ENCODE peak calls at places on chromosomes 7 and 10, in five cellular contexts. One of them, this sample, is unnamed. For H3K9me3, the result is how much of the 10 kb centered on the place peaks cover.

GRCh38 chr10:22598488-22598887 is 115.9 kb downstream of the PIP4K2A start:
- DNase-seq in body of pancreas: no peak
- DNase-seq in astrocyte: peak
- DNase-seq in effector memory CD4-positive, alpha-beta T cell: no peak
- DNase-seq in ovary: no peak
- DNase-seq in this sample: peak

GRCh38 chr7:66076459-66077329 is 1.1 kb downstream of the ASL start:
- DNase-seq in body of pancreas: peak
- DNase-seq in astrocyte: no peak
- DNase-seq in effector memory CD4-positive, alpha-beta T cell: no peak
- DNase-seq in ovary: no peak
- DNase-seq in this sample: no peak

GRCh38 chr7:142348100-142348499 is 90.2 kb upstream of the PRSS58 start:
- DNase-seq in body of pancreas: no peak
- DNase-seq in astrocyte: no peak
- DNase-seq in effector memory CD4-positive, alpha-beta T cell: no peak
- DNase-seq in ovary: no peak
- DNase-seq in this sample: no peak

GRCh38 chr7:27110977-27111752 is 8.7 kb upstream of the HOXA2 start:
- DNase-seq in body of pancreas: no peak
- DNase-seq in astrocyte: peak
- DNase-seq in effector memory CD4-positive, alpha-beta T cell: no peak
- DNase-seq in ovary: peak
- DNase-seq in this sample: no peak

GRCh38 chr7:131108212-131108980 is 219.3 kb upstream of the MKLN1 start:
- DNase-seq in body of pancreas: no peak
- DNase-seq in astrocyte: no peak
- DNase-seq in effector memory CD4-positive, alpha-beta T cell: peak
- DNase-seq in ovary: no peak
- DNase-seq in this sample: no peak

GRCh38 chr10:91653214-91653875 is 20.5 kb upstream of the PPP1R3C start:
- DNase-seq in body of pancreas: no peak
- DNase-seq in astrocyte: peak
- DNase-seq in effector memory CD4-positive, alpha-beta T cell: no peak
- DNase-seq in ovary: no peak
- DNase-seq in this sample: no peak

GRCh38 chr10:124339951-124340760 is 78.6 kb downstream of the OAT start:
- DNase-seq in body of pancreas: no peak
- DNase-seq in astrocyte: peak
- DNase-seq in effector memory CD4-positive, alpha-beta T cell: no peak
- DNase-seq in ovary: peak
- DNase-seq in this sample: peak

GRCh38 chr7:6243168-6243567 is 29.3 kb downstream of the CYTH3 start:
- DNase-seq in body of pancreas: no peak
- DNase-seq in astrocyte: no peak
- DNase-seq in effector memory CD4-positive, alpha-beta T cell: no peak
- DNase-seq in ovary: no peak
- DNase-seq in this sample: no peak

GRCh38 chr10:88523739-88524400 is 59.2 kb downstream of the RNLS start:
- DNase-seq in body of pancreas: no peak
- DNase-seq in astrocyte: no peak
- DNase-seq in effector memory CD4-positive, alpha-beta T cell: no peak
- DNase-seq in ovary: no peak
- DNase-seq in this sample: no peak

GRCh38 chr7:479948-480499 is 39.6 kb downstream of the PDGFA start:
- DNase-seq in body of pancreas: peak
- DNase-seq in astrocyte: no peak
- DNase-seq in effector memory CD4-positive, alpha-beta T cell: no peak
- DNase-seq in ovary: no peak
- DNase-seq in this sample: no peak

GRCh38 chr10:75191821-75192568 is 18.6 kb upstream of the VDAC2 start:
- DNase-seq in body of pancreas: peak
- DNase-seq in astrocyte: peak
- DNase-seq in effector memory CD4-positive, alpha-beta T cell: no peak
- DNase-seq in ovary: peak
- DNase-seq in this sample: peak

GRCh38 chr7:38068461-38068860 is 109.6 kb upstream of the STARD3NL start:
- DNase-seq in body of pancreas: no peak
- DNase-seq in astrocyte: no peak
- DNase-seq in effector memory CD4-positive, alpha-beta T cell: no peak
- DNase-seq in ovary: no peak
- DNase-seq in this sample: no peak

GRCh38 chr10:25076501-25077197 is 60.2 kb downstream of the THNSL1 start:
- DNase-seq in body of pancreas: no peak
- DNase-seq in astrocyte: peak
- DNase-seq in effector memory CD4-positive, alpha-beta T cell: no peak
- DNase-seq in ovary: no peak
- DNase-seq in this sample: no peak

GRCh38 chr7:74236284-74236683 is 17.9 kb downstream of the RFC2 start:
- DNase-seq in body of pancreas: no peak
- DNase-seq in astrocyte: no peak
- DNase-seq in effector memory CD4-positive, alpha-beta T cell: no peak
- DNase-seq in ovary: no peak
- DNase-seq in this sample: no peak

GRCh38 chr10:68184546-68184945 is 47.4 kb downstream of the ATOH7 start:
- DNase-seq in body of pancreas: no peak
- DNase-seq in astrocyte: no peak
- DNase-seq in effector memory CD4-positive, alpha-beta T cell: no peak
- DNase-seq in ovary: no peak
- DNase-seq in this sample: peak

GRCh38 chr10:99536400-99537254 is 3.9 kb downstream of the NKX2-3 start:
- DNase-seq in body of pancreas: peak
- DNase-seq in astrocyte: no peak
- DNase-seq in effector memory CD4-positive, alpha-beta T cell: no peak
- DNase-seq in ovary: no peak
- DNase-seq in this sample: no peak

GRCh38 chr10:100482181-100482833 is 19.5 kb downstream of the WNT8B start:
- DNase-seq in body of pancreas: peak
- DNase-seq in astrocyte: peak
- DNase-seq in effector memory CD4-positive, alpha-beta T cell: peak
- DNase-seq in ovary: peak
- DNase-seq in this sample: peak

GRCh38 chr7:141586878-141587277 is 35.7 kb downstream of the AGK start:
- DNase-seq in body of pancreas: no peak
- DNase-seq in astrocyte: no peak
- DNase-seq in effector memory CD4-positive, alpha-beta T cell: no peak
- DNase-seq in ovary: no peak
- DNase-seq in this sample: no peak

GRCh38 chr10:97228130-97228774 is 42.5 kb upstream of the SLIT1 start:
- DNase-seq in body of pancreas: no peak
- DNase-seq in astrocyte: no peak
- DNase-seq in effector memory CD4-positive, alpha-beta T cell: no peak
- DNase-seq in ovary: no peak
- DNase-seq in this sample: no peak

GRCh38 chr10:13110908-13111307 is 10.9 kb downstream of the OPTN start:
- DNase-seq in body of pancreas: no peak
- DNase-seq in astrocyte: no peak
- DNase-seq in effector memory CD4-positive, alpha-beta T cell: no peak
- DNase-seq in ovary: no peak
- DNase-seq in this sample: no peak

GRCh38 chr10:129203819-129204218 is 263.2 kb upstream of the MGMT start:
- DNase-seq in body of pancreas: no peak
- DNase-seq in astrocyte: no peak
- DNase-seq in effector memory CD4-positive, alpha-beta T cell: no peak
- DNase-seq in ovary: no peak
- DNase-seq in this sample: no peak

GRCh38 chr10:5973069-5973468 is 4.3 kb downstream of the IL15RA start:
- DNase-seq in body of pancreas: no peak
- DNase-seq in astrocyte: no peak
- DNase-seq in effector memory CD4-positive, alpha-beta T cell: no peak
- DNase-seq in ovary: no peak
- DNase-seq in this sample: no peak

GRCh38 chr7:124101173-124101768 is 68.4 kb upstream of the TMEM229A start:
- DNase-seq in body of pancreas: peak
- DNase-seq in astrocyte: no peak
- DNase-seq in effector memory CD4-positive, alpha-beta T cell: no peak
- DNase-seq in ovary: no peak
- DNase-seq in this sample: peak

GRCh38 chr7:1245596-1245995 is 12.9 kb downstream of the UNCX start:
- DNase-seq in body of pancreas: no peak
- DNase-seq in astrocyte: no peak
- DNase-seq in effector memory CD4-positive, alpha-beta T cell: no peak
- DNase-seq in ovary: no peak
- DNase-seq in this sample: no peak

GRCh38 chr10:96998329-96998888 is 166.3 kb downstream of the LCOR start:
- DNase-seq in body of pancreas: peak
- DNase-seq in astrocyte: peak
- DNase-seq in effector memory CD4-positive, alpha-beta T cell: no peak
- DNase-seq in ovary: no peak
- DNase-seq in this sample: peak

DNA sequence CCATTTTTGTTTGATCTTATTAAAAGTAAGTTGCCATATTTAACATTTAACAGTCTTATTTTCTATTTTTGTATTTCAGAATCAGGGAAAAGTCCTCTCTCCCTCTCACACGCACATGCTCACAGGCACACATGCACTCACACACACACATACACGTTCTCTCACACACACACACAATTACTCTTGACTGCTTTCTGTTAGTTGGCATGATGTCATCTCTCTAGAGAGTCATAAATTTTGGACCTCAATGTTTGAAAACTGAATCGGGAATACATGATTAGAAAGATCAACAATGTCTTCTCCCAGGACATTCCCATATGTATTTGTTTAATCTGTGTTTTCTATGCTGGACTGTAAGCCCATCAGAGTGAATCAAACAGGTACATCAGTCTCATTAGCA is 165.7 kb upstream of the AHR start:
- DNase-seq in body of pancreas: no peak
- DNase-seq in astrocyte: no peak
- DNase-seq in effector memory CD4-positive, alpha-beta T cell: no peak
- DNase-seq in ovary: no peak
- DNase-seq in this sample: no peak
- H3K9me3 ChIP-seq in body of pancreas: under half
- H3K9me3 ChIP-seq in astrocyte: under half
- H3K9me3 ChIP-seq in effector memory CD4-positive, alpha-beta T cell: under half
- H3K9me3 ChIP-seq in ovary: under half
- H3K9me3 ChIP-seq in this sample: under half

GRCh38 chr10:130363051-130363450 is 226.9 kb downstream of the GLRX3 start:
- DNase-seq in body of pancreas: no peak
- DNase-seq in astrocyte: no peak
- DNase-seq in effector memory CD4-positive, alpha-beta T cell: no peak
- DNase-seq in ovary: no peak
- DNase-seq in this sample: no peak
- H3K9me3 ChIP-seq in body of pancreas: under half
- H3K9me3 ChIP-seq in astrocyte: under half
- H3K9me3 ChIP-seq in effector memory CD4-positive, alpha-beta T cell: under half
- H3K9me3 ChIP-seq in ovary: under half
- H3K9me3 ChIP-seq in this sample: under half

DNA sequence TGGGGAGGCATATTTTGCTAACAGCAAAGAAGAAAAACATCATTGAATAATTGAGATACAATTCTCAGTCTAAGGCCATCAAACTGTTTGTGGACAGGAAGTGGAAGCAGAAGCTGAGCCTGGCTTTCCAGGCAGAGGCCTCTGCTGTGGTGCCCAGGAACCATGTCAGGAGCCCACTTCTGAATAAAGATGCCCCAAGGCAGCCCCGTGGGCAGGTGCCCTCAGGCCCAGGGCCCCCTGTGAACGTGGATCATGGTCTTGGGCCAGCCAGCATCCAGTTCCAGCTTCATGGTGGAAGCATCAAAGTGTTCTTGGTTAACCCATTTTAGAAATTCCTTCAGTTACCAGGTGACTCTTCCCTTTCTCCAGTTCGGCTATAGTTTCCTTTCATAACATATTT is 346.8 kb downstream of the PTPRN2 start:
- DNase-seq in body of pancreas: no peak
- DNase-seq in astrocyte: no peak
- DNase-seq in effector memory CD4-positive, alpha-beta T cell: no peak
- DNase-seq in ovary: no peak
- DNase-seq in this sample: no peak
- H3K9me3 ChIP-seq in body of pancreas: under half
- H3K9me3 ChIP-seq in astrocyte: under half
- H3K9me3 ChIP-seq in effector memory CD4-positive, alpha-beta T cell: under half
- H3K9me3 ChIP-seq in ovary: under half
- H3K9me3 ChIP-seq in this sample: under half

DNA sequence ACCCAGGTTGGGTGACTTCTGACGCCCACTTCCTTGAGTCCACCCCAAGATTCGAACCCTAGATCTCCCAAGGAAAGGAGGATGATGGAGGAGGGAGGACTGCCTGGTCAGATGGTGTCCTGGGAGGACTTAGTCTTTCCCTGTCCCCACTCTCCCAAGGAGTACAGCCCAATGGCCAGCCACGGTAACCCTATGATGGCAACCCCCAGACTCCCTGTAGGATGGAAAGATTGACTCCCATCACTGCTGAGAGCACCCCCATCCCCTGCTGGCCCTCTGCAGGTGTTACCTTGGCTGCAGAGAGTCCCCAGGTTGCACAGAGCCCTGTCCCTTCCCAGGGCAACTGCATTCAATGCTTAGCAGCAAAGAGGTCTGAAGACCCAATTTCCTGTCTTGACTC is 50.6 kb upstream of the OCM2 start:
- DNase-seq in body of pancreas: no peak
- DNase-seq in astrocyte: no peak
- DNase-seq in effector memory CD4-positive, alpha-beta T cell: no peak
- DNase-seq in ovary: no peak
- DNase-seq in this sample: no peak
- H3K9me3 ChIP-seq in body of pancreas: under half
- H3K9me3 ChIP-seq in astrocyte: under half
- H3K9me3 ChIP-seq in effector memory CD4-positive, alpha-beta T cell: under half
- H3K9me3 ChIP-seq in ovary: under half
- H3K9me3 ChIP-seq in this sample: under half

This sample was measured in adrenal gland.